ENCODE peak calls at places on chromosomes 3 and 15, in six cellular contexts. J, A, H, L, F and B are unnamed samples.

GRCh38 chr15:74384566-74385441 is 17.4 kb upstream of the CYP11A1 start:
- DNase-seq in A (no peak), J (no peak), L (no peak), F (no peak), H (no peak), B (peak; percentile 97)

GRCh38 chr3:62669161-62669560 is 206.1 kb downstream of the CADPS start:
- DNase-seq in A (no peak), J (no peak), H (no peak), F (no peak), L (no peak), B (no peak)

GRCh38 chr15:48645558-48646330 is at the start of gene FBN1:
- DNase-seq in L (peak; percentile 68), F (no peak), A (peak; percentile 58), J (no peak), H (peak; percentile 80), B (no peak)

GRCh38 chr3:29721789-29722188 is 440.9 kb downstream of the RBMS3 start:
- DNase-seq in F (no peak), A (no peak), H (no peak), J (no peak), L (no peak), B (no peak)

GRCh38 chr3:76383781-76384180 is 598.4 kb upstream of the ZNF717 start:
- DNase-seq in A (peak; percentile 83), J (no peak), F (no peak), L (no peak), H (peak; percentile 5), B (no peak)

GRCh38 chr3:27596334-27596841 is 112.2 kb upstream of the SLC4A7 start:
- DNase-seq in A (no peak), H (no peak), L (no peak), J (no peak), F (no peak), B (peak; percentile 44)

GRCh38 chr3:169822540-169822939 is 9.8 kb upstream of the LRRC34 start:
- DNase-seq in J (no peak), A (no peak), F (no peak), H (no peak), L (no peak), B (no peak)

GRCh38 chr15:85831415-85832113 is 36.8 kb upstream of the KLHL25 start:
- DNase-seq in A (peak; percentile 78), L (peak; percentile 69), H (peak; percentile 66), J (no peak), F (no peak), B (peak; percentile 77)

GRCh38 chr3:59772416-59773408 is 722.9 kb upstream of the CFAP20DC start:
- DNase-seq in F (peak; percentile 66), L (no peak), J (peak; percentile 9), A (no peak), H (no peak), B (no peak)